ENCODE peak calls at places on chromosomes 16 and 17, in ten cellular contexts. F, W, O, R, I, S, Q, K, N and V are unnamed samples.

GRCh38 chr16:57534337-57534880 is 2.0 kb downstream of the CCDC102A start:
- DNase-seq in F (no peak), W (no peak), O (no peak), R (no peak), I (no peak), S (no peak), Q (peak; percentile 22), K (no peak), N (no peak), V (no peak)

GRCh38 chr17:58007781-58008706 is 998 bp upstream of the SRSF1 start:
- DNase-seq in F (no peak), W (no peak), O (no peak), R (no peak), I (no peak), S (no peak), Q (no peak), K (peak; percentile 91), N (peak; percentile 12), V (no peak)

GRCh38 chr16:10871157-10871991 is 5.6 kb upstream of the CIITA start:
- DNase-seq in F (no peak), W (peak; percentile 95), O (peak; percentile 45), R (peak; percentile 7), I (peak; percentile 41), S (peak; percentile 66), Q (no peak), K (no peak), N (peak; percentile 44), V (no peak)

GRCh38 chr17:74778960-74779359 is 2.8 kb upstream of the NAT9 start:
- DNase-seq in F (no peak), W (peak; percentile 27), O (no peak), R (no peak), I (no peak), S (no peak), Q (no peak), K (no peak), N (no peak), V (no peak)

GRCh38 chr16:30414159-30414558 is 6.8 kb downstream of the ZNF771 start:
- DNase-seq in F (no peak), W (no peak), O (no peak), R (no peak), I (no peak), S (no peak), Q (no peak), K (no peak), N (no peak), V (no peak)

GRCh38 chr17:49454050-49454449 is 39.4 kb upstream of the PHB1 start:
- DNase-seq in F (no peak), W (peak; percentile 37), O (no peak), R (no peak), I (peak; percentile 27), S (no peak), Q (no peak), K (no peak), N (no peak), V (no peak)

GRCh38 chr16:54098247-54098646 is 188.3 kb downstream of the IRX3 start:
- DNase-seq in F (no peak), W (no peak), O (no peak), R (no peak), I (no peak), S (no peak), Q (no peak), K (no peak), N (no peak), V (no peak)

GRCh38 chr17:83069571-83069906 is 9.9 kb upstream of the METRNL start:
- DNase-seq in F (no peak), W (no peak), O (no peak), R (no peak), I (no peak), S (no peak), Q (no peak), K (no peak), N (no peak), V (no peak)

GRCh38 chr16:87288753-87289362 is 28.3 kb downstream of the C16orf95 start:
- DNase-seq in F (no peak), W (peak; percentile 57), O (peak; percentile 77), R (no peak), I (no peak), S (no peak), Q (no peak), K (no peak), N (no peak), V (no peak)

GRCh38 chr17:50207792-50208567 is 6.5 kb upstream of the COL1A1 start:
- DNase-seq in F (no peak), W (no peak), O (no peak), R (no peak), I (no peak), S (no peak), Q (no peak), K (no peak), N (no peak), V (no peak)

GRCh38 chr16:50444546-50444945 is 75.8 kb upstream of the BRD7 start:
- DNase-seq in F (no peak), W (no peak), O (no peak), R (no peak), I (no peak), S (no peak), Q (no peak), K (no peak), N (no peak), V (no peak)

GRCh38 chr17:35590249-35590824 is 3.2 kb downstream of the AP2B1 start:
- DNase-seq in F (no peak), W (no peak), O (no peak), R (no peak), I (no peak), S (no peak), Q (no peak), K (no peak), N (no peak), V (no peak)

GRCh38 chr16:9738690-9739089 is 443.5 kb downstream of the GRIN2A start:
- DNase-seq in F (no peak), W (no peak), O (no peak), R (no peak), I (no peak), S (no peak), Q (no peak), K (no peak), N (no peak), V (no peak)

GRCh38 chr16:11133344-11133921 is 122.6 kb downstream of the SOCS1 start:
- DNase-seq in F (no peak), W (peak; percentile 97), O (peak; percentile 90), R (peak; percentile 84), I (peak; percentile 79), S (peak; percentile 45), Q (no peak), K (no peak), N (peak; percentile 80), V (no peak)

GRCh38 chr16:1056196-1056595 is 16.4 kb upstream of the SSTR5 start:
- DNase-seq in F (no peak), W (no peak), O (no peak), R (no peak), I (no peak), S (no peak), Q (no peak), K (no peak), N (no peak), V (no peak)

GRCh38 chr16:30958164-30959083 is 870 bp downstream of the SETD1A start:
- DNase-seq in F (peak; percentile 19), W (peak; percentile 65), O (no peak), R (no peak), I (peak; percentile 35), S (no peak), Q (no peak), K (peak; percentile 75), N (no peak), V (no peak)

GRCh38 chr16:19008245-19008644 is 24.5 kb downstream of the TMC7 start:
- DNase-seq in F (no peak), W (peak; percentile 84), O (peak; percentile 66), R (no peak), I (no peak), S (no peak), Q (no peak), K (no peak), N (no peak), V (no peak)

GRCh38 chr17:35740997-35741931 is 9.8 kb downstream of the RASL10B start:
- DNase-seq in F (no peak), W (no peak), O (no peak), R (no peak), I (no peak), S (no peak), Q (no peak), K (peak; percentile 75), N (no peak), V (no peak)

GRCh38 chr16:75559002-75559401 is 3.0 kb upstream of the TMEM231 start:
- DNase-seq in F (no peak), W (no peak), O (no peak), R (no peak), I (no peak), S (no peak), Q (no peak), K (no peak), N (no peak), V (no peak)

GRCh38 chr17:77281024-77281903 is 140.5 kb downstream of the SEC14L1 start:
- DNase-seq in F (peak; percentile 19), W (peak; percentile 44), O (no peak), R (no peak), I (no peak), S (peak; percentile 6), Q (no peak), K (peak; percentile 87), N (peak; percentile 29), V (no peak)